ENCODE peak calls at places on chromosomes 12 and 14, in nine cellular contexts. G is IMR-90, N is tibial nerve, L is A549, I is uterus, Z is stomach, P is Peyer's patch, V is K562, S is ovary. X is an unnamed sample.

GRCh38 chr14:26794731-26795130 is 196.9 kb upstream of the NOVA1 start:
- DNase-seq in L (no peak), P (no peak), G (peak; percentile 1), S (no peak), N (no peak), Z (no peak), V (no peak), I (no peak), X (no peak)

GRCh38 chr14:71209888-71210287 is 302.6 kb downstream of the PCNX1 start:
- DNase-seq in V (no peak), I (no peak), L (no peak), G (no peak), N (no peak), P (no peak), S (no peak), Z (no peak), X (no peak)

GRCh38 chr12:112538740-112539139 is 120.0 kb downstream of the PTPN11 start:
- DNase-seq in P (no peak), G (no peak), L (no peak), S (no peak), I (no peak), V (no peak), N (no peak), Z (no peak), X (no peak)

GRCh38 chr12:97560359-97560758 is 97.8 kb downstream of the RMST start:
- DNase-seq in L (no peak), V (no peak), S (no peak), Z (no peak), P (no peak), G (no peak), I (no peak), N (no peak), X (no peak)

GRCh38 chr12:42564540-42564939 is 25.0 kb downstream of the PRICKLE1 start:
- DNase-seq in I (no peak), L (no peak), S (no peak), P (no peak), V (no peak), Z (no peak), N (no peak), G (peak; percentile 77), X (no peak)

GRCh38 chr14:33573296-33573695 is 377.6 kb downstream of the EGLN3 start:
- DNase-seq in S (no peak), Z (no peak), V (no peak), N (no peak), G (no peak), L (no peak), P (no peak), I (no peak), X (no peak)

GRCh38 chr12:132143328-132144071 is 619 bp downstream of the DDX51 start:
- DNase-seq in L (no peak), S (no peak), V (peak; percentile 24), P (no peak), Z (no peak), I (no peak), G (no peak), N (no peak), X (no peak)

GRCh38 chr14:23626946-23627345 is 9.2 kb upstream of the DHRS2 start:
- DNase-seq in S (no peak), V (no peak), I (no peak), N (no peak), G (no peak), Z (no peak), P (no peak), L (no peak), X (no peak)

GRCh38 chr14:56487761-56488160 is 91.8 kb upstream of the TMEM260 start:
- DNase-seq in N (no peak), P (no peak), L (no peak), S (no peak), I (no peak), Z (no peak), G (peak; percentile 67), V (no peak), X (no peak)

GRCh38 chr12:68356060-68356748 is 24.0 kb upstream of the MDM1 start:
- DNase-seq in S (no peak), V (no peak), L (no peak), I (no peak), P (no peak), Z (no peak), G (no peak), N (no peak), X (no peak)

GRCh38 chr12:52907092-52907810 is 2.4 kb upstream of the KRT8 start:
- DNase-seq in I (peak; percentile 22), L (peak; percentile 70), S (peak; percentile 53), G (no peak), N (no peak), Z (peak; percentile 94), P (peak; percentile 87), V (peak; percentile 84), X (no peak)

GRCh38 chr12:69459477-69459876 is 10.7 kb upstream of the FRS2 start:
- DNase-seq in I (no peak), Z (no peak), N (no peak), S (no peak), G (no peak), V (no peak), P (no peak), L (no peak), X (no peak)

GRCh38 chr12:75208851-75209781 is 523 bp downstream of the KCNC2 start:
- DNase-seq in G (peak; percentile 18), L (peak; percentile 9), P (no peak), N (no peak), I (no peak), Z (no peak), V (peak; percentile 6), S (no peak), X (no peak)
- TF ChIP-seq POLR2A in G (no peak), L (no peak), P (no peak), N (no peak), I (no peak), Z (no peak), V (no peak), S (no peak), X (no peak)

DNA sequence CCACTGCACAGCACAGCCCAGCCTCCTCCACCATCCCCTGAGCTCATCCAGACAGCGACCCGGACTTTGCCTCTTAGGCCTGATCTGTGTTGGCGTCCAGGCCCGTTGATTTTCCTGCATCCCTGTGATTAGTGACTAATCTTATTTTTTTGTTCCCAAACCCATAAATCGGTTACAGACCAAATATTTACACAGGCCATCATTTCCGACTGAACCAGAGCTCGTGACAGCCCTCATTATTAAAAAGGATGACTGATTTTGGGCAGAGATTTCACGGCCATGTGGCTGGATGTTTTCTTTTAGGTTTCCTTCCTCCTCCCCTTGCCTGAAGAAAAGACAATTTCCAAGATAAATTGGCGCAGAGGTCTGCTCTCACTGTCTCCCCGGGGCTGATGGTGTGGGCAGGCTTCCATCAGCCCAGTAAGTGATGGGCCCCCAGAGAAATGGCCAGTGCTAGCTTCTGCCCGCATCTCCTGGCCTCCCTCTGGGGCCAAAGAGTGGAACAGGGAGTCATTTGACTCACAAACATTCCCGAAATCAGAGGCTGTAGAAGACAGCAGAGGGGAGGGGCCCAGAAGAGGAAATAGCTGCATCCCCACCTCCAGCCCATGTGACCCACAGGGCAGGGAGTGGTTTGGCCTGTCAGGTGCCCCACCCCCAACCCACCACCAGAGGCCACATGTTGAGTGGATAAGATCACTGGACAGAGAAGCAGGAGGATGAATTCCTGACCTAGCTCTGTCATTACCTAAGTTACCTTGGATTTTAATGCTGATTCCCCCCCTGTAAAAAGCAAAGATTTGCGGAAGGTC is 283.5 kb downstream of the KSR2 start:
- DNase-seq in G (no peak), I (peak; percentile 24), L (peak; percentile 96), Z (no peak), V (peak; percentile 39), P (peak; percentile 66), S (no peak), N (peak; percentile 68), X (no peak)
- TF ChIP-seq POLR2A in G (no peak), I (no peak), L (peak; percentile 16), Z (no peak), V (no peak), P (no peak), S (no peak), N (no peak), X (no peak)

GRCh38 chr14:100819829-100820475 is 6.0 kb upstream of the MEG3 start:
- DNase-seq in S (no peak), L (no peak), I (no peak), P (no peak), G (no peak), V (no peak), N (no peak), Z (no peak), X (no peak)

GRCh38 chr14:100823488-100823887 is 2.4 kb upstream of the MEG3 start:
- DNase-seq in L (no peak), V (no peak), I (no peak), G (no peak), N (no peak), P (no peak), Z (no peak), S (no peak), X (no peak)

GRCh38 chr14:100822921-100823320 is 3.0 kb upstream of the MEG3 start:
- DNase-seq in N (no peak), P (no peak), S (peak; percentile 71), I (no peak), V (no peak), L (no peak), G (peak; percentile 37), Z (no peak), X (no peak)

GRCh38 chr14:100820945-100821344 is 5.0 kb upstream of the MEG3 start:
- DNase-seq in N (no peak), Z (no peak), S (peak; percentile 47), I (no peak), L (no peak), P (no peak), V (no peak), G (no peak), X (no peak)

GRCh38 chr14:100822007-100822406 is 3.9 kb upstream of the MEG3 start:
- DNase-seq in N (no peak), I (no peak), G (no peak), P (no peak), V (no peak), L (no peak), Z (no peak), S (peak; percentile 81), X (no peak)
- TF ChIP-seq POLR2A in N (no peak), I (no peak), G (no peak), P (no peak), V (no peak), L (no peak), Z (no peak), S (no peak), X (no peak)

GRCh38 chr14:102538598-102539543 is 29.3 kb upstream of the ANKRD9 start:
- DNase-seq in V (peak; percentile 75), P (no peak), L (no peak), Z (no peak), G (no peak), N (no peak), S (no peak), I (no peak), X (no peak)
- TF ChIP-seq POLR2A in V (peak; percentile 27), P (no peak), L (no peak), Z (no peak), G (no peak), N (no peak), S (no peak), I (no peak), X (no peak)

X was measured in GM12891.